ENCODE peak calls at places on chromosome 16, in five cellular contexts. E is SJSA1, P is Peyer's patch, V is mucosa of descending colon, H is sigmoid colon. C is an unnamed sample.
A peak's percentile ranks its signal among the peaks of the same experiment; 100 is the strongest.

GRCh38 chr16:54928421-54929089 is 2.1 kb upstream of the IRX5 start:
- DNase-seq in P (no peak), V (peak; percentile 38), E (peak; percentile 70), H (no peak), C (peak; percentile 29)

GRCh38 chr16:16917201-16917600 is 538.3 kb downstream of the NPIPA7 start:
- DNase-seq in P (no peak), H (no peak), E (no peak), V (no peak), C (no peak)

GRCh38 chr16:15141586-15141985 is 47.5 kb upstream of the RRN3 start:
- DNase-seq in V (no peak), H (peak; percentile 64), E (no peak), P (peak; percentile 45), C (no peak)

GRCh38 chr16:14300631-14301149 is 229.6 kb downstream of the MRTFB start:
- DNase-seq in H (peak; percentile 92), E (peak; percentile 68), V (peak; percentile 60), P (peak; percentile 57), C (no peak)

GRCh38 chr16:20969386-20969785 is 68.8 kb downstream of the LYRM1 start:
- DNase-seq in V (no peak), H (no peak), P (no peak), E (no peak), C (no peak)

GRCh38 chr16:72609933-72610332 is 438.0 kb upstream of the PMFBP1 start:
- DNase-seq in E (no peak), P (no peak), H (no peak), V (no peak), C (no peak)

GRCh38 chr16:74601131-74601871 is 5.6 kb downstream of the GLG1 start:
- DNase-seq in V (peak; percentile 61), P (no peak), E (no peak), H (no peak), C (peak; percentile 62)

GRCh38 chr16:84547539-84548058 is 43.1 kb upstream of the MEAK7 start:
- DNase-seq in P (no peak), V (no peak), E (no peak), H (no peak), C (no peak)

DNA sequence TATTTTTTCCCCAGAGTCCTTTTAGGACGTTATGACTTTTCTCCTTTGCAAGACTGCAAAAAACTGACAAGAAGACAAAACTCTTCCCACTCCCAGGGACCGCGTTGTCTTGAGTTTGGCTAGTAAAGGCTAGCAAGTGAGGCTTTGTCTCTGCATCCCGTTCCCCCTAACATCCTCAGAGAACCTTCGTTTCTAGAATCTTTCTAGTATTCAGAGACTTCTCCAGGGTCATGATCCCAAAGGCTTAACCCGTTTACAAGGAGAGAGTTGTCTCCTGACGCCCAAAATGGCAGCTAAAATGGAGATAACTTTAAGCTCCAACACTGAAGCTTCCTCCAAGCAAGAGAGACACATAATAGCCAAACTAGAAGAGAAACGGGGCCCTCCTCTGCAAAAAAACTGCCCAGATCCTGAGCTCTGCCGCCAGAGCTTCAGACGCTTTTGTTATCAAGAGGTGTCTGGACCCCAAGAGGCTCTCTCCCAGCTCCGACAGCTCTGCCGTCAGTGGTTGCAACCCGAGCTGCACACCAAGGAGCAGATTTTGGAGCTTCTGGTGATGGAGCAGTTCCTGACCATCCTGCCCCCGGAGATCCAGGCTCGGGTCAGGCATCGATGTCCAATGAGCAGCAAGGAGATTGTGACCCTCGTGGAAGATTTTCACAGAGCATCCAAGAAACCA is 843 bp downstream of the ZNF174 start:
- DNase-seq in P (no peak), E (no peak), V (no peak), H (no peak), C (no peak)
- H3K36me3 ChIP-seq in P (peaks cover 4% of the 10 kb centered on the region), E (peaks cover 64% of the 10 kb centered on the region), V (peaks cover 2% of the 10 kb centered on the region), H (peaks cover 31% of the 10 kb centered on the region), C (peaks cover 26% of the 10 kb centered on the region)

GRCh38 chr16:78742501-78743283 is 643.2 kb downstream of the WWOX start:
- DNase-seq in V (peak; percentile 69), E (peak; percentile 84), P (no peak), H (no peak), C (peak; percentile 67)
- H3K36me3 ChIP-seq in V (no peaks in the 10 kb centered on the region), E (no peaks in the 10 kb centered on the region), P (no peaks in the 10 kb centered on the region), H (no peaks in the 10 kb centered on the region), C (no peaks in the 10 kb centered on the region)

GRCh38 chr16:86048882-86049585 is 150.1 kb downstream of the IRF8 start:
- DNase-seq in H (peak; percentile 57), P (peak; percentile 18), V (no peak), E (no peak), C (no peak)
- H3K36me3 ChIP-seq in H (no peaks in the 10 kb centered on the region), P (no peaks in the 10 kb centered on the region), V (no peaks in the 10 kb centered on the region), E (no peaks in the 10 kb centered on the region), C (no peaks in the 10 kb centered on the region)

DNA sequence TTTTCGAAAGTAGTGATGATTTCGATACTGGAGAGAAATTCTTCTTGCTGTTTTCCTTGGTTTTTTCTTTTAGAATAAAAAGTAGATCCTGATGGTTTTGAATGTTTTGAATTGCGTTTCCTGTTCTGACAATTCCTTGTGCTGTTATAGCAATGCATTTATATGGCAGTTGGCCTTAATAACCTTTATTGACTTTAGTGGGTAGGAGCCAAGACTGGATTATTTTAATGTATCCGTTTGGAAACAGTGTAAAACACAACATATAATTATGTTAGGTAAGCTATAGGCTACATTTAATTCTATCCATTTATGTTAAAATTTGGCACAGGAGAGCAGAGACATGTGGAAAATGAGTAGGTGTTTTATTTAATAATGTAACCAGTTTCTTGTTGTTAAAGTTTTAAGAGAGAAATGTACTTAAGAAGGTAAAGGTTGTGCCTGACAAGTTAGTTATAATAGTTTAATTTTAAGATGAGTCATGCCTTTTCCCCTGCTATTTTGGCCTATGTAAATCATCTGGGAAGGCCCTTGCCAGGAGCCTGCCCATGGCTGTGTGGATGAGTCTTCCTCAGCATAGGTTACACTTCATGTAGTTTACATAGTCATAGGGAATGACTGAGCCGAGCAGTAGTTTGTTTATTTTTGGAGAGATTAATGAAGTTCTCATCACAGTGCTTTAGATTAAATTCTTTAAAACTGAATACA is 189.9 kb downstream of the FTO start:
- DNase-seq in H (no peak), P (no peak), V (peak; percentile 29), E (peak; percentile 58), C (no peak)
- H3K36me3 ChIP-seq in H (no peaks in the 10 kb centered on the region), P (no peaks in the 10 kb centered on the region), V (no peaks in the 10 kb centered on the region), E (peaks cover 2% of the 10 kb centered on the region), C (peaks cover under 1% of the 10 kb centered on the region)

C was measured in CD8-positive, alpha-beta memory T cell.